ENCODE peak calls at places on chromosomes 7 and 10, in seven cellular contexts. One of them, this sample, is unnamed.

GRCh38 chr10:75071756-75072155 is 39.7 kb upstream of the SAMD8 start:
- DNase-seq in A549: no peak
- DNase-seq in suprapubic skin: no peak
- DNase-seq in Calu3: no peak
- DNase-seq in CD8-positive, alpha-beta T cell: no peak
- DNase-seq in GM12865: no peak
- DNase-seq in nephron progenitor cell: no peak
- DNase-seq in this sample: no peak

GRCh38 chr10:80182986-80183385 is 22.4 kb downstream of the ANXA11 start:
- DNase-seq in GM12865: no peak
- DNase-seq in suprapubic skin: no peak
- DNase-seq in CD8-positive, alpha-beta T cell: no peak
- DNase-seq in Calu3: no peak
- DNase-seq in A549: no peak
- DNase-seq in nephron progenitor cell: no peak
- DNase-seq in this sample: no peak

GRCh38 chr10:77346031-77346430 is 291.6 kb downstream of the KCNMA1 start:
- DNase-seq in Calu3: no peak
- DNase-seq in suprapubic skin: no peak
- DNase-seq in GM12865: no peak
- DNase-seq in A549: no peak
- DNase-seq in CD8-positive, alpha-beta T cell: no peak
- DNase-seq in nephron progenitor cell: no peak
- DNase-seq in this sample: no peak

GRCh38 chr7:68121655-68122054 is 1125.0 kb downstream of the TYW1 start:
- DNase-seq in Calu3: no peak
- DNase-seq in A549: no peak
- DNase-seq in CD8-positive, alpha-beta T cell: no peak
- DNase-seq in GM12865: no peak
- DNase-seq in nephron progenitor cell: no peak
- DNase-seq in suprapubic skin: no peak
- DNase-seq in this sample: no peak

GRCh38 chr10:132099701-132100481 is 34.1 kb downstream of the JAKMIP3 start:
- DNase-seq in Calu3: no peak
- DNase-seq in A549: no peak
- DNase-seq in GM12865: no peak
- DNase-seq in CD8-positive, alpha-beta T cell: no peak
- DNase-seq in suprapubic skin: peak; percentile 53
- DNase-seq in nephron progenitor cell: no peak
- DNase-seq in this sample: no peak

GRCh38 chr10:88286030-88286429 is 297.1 kb downstream of the RNLS start:
- DNase-seq in CD8-positive, alpha-beta T cell: no peak
- DNase-seq in GM12865: no peak
- DNase-seq in nephron progenitor cell: no peak
- DNase-seq in suprapubic skin: no peak
- DNase-seq in A549: no peak
- DNase-seq in Calu3: no peak
- DNase-seq in this sample: no peak

GRCh38 chr10:29736325-29737208 is 101.8 kb upstream of the SVIL start:
- DNase-seq in suprapubic skin: no peak
- DNase-seq in Calu3: peak; percentile 83
- DNase-seq in A549: peak; percentile 81
- DNase-seq in nephron progenitor cell: peak; percentile 73
- DNase-seq in CD8-positive, alpha-beta T cell: peak; percentile 13
- DNase-seq in GM12865: no peak
- DNase-seq in this sample: no peak

GRCh38 chr10:99369126-99369525 is 40.0 kb downstream of the CNNM1 start:
- DNase-seq in nephron progenitor cell: no peak
- DNase-seq in Calu3: no peak
- DNase-seq in CD8-positive, alpha-beta T cell: no peak
- DNase-seq in suprapubic skin: no peak
- DNase-seq in GM12865: no peak
- DNase-seq in A549: no peak
- DNase-seq in this sample: no peak

GRCh38 chr10:124737221-124737620 is 7.0 kb downstream of the FAM53B start:
- DNase-seq in CD8-positive, alpha-beta T cell: no peak
- DNase-seq in Calu3: no peak
- DNase-seq in A549: no peak
- DNase-seq in GM12865: no peak
- DNase-seq in nephron progenitor cell: no peak
- DNase-seq in suprapubic skin: no peak
- DNase-seq in this sample: no peak

GRCh38 chr10:84353052-84353803 is 24.8 kb downstream of the CCSER2 start:
- DNase-seq in A549: no peak
- DNase-seq in Calu3: no peak
- DNase-seq in CD8-positive, alpha-beta T cell: no peak
- DNase-seq in GM12865: no peak
- DNase-seq in nephron progenitor cell: no peak
- DNase-seq in suprapubic skin: no peak
- DNase-seq in this sample: no peak

GRCh38 chr7:157493776-157494175 is 157.0 kb downstream of the DNAJB6 start:
- DNase-seq in Calu3: no peak
- DNase-seq in GM12865: no peak
- DNase-seq in nephron progenitor cell: no peak
- DNase-seq in CD8-positive, alpha-beta T cell: peak; percentile 4
- DNase-seq in A549: no peak
- DNase-seq in suprapubic skin: no peak
- DNase-seq in this sample: no peak

GRCh38 chr7:105802611-105803520 is 73.5 kb downstream of the ATXN7L1 start:
- DNase-seq in GM12865: no peak
- DNase-seq in Calu3: peak; percentile 11
- DNase-seq in CD8-positive, alpha-beta T cell: no peak
- DNase-seq in A549: no peak
- DNase-seq in nephron progenitor cell: no peak
- DNase-seq in suprapubic skin: no peak
- DNase-seq in this sample: no peak

GRCh38 chr7:138079137-138079536 is 2.9 kb downstream of the AKR1D1 start:
- DNase-seq in suprapubic skin: no peak
- DNase-seq in nephron progenitor cell: no peak
- DNase-seq in A549: no peak
- DNase-seq in GM12865: peak; percentile 22
- DNase-seq in Calu3: no peak
- DNase-seq in CD8-positive, alpha-beta T cell: no peak
- DNase-seq in this sample: no peak

GRCh38 chr7:25611196-25611595 is 382.9 kb upstream of the NPVF start:
- DNase-seq in GM12865: no peak
- DNase-seq in suprapubic skin: no peak
- DNase-seq in CD8-positive, alpha-beta T cell: no peak
- DNase-seq in Calu3: no peak
- DNase-seq in nephron progenitor cell: no peak
- DNase-seq in A549: no peak
- DNase-seq in this sample: no peak

GRCh38 chr7:40571796-40572195 is 437.0 kb downstream of the SUGCT start:
- DNase-seq in suprapubic skin: no peak
- DNase-seq in GM12865: no peak
- DNase-seq in CD8-positive, alpha-beta T cell: no peak
- DNase-seq in A549: no peak
- DNase-seq in Calu3: no peak
- DNase-seq in nephron progenitor cell: no peak
- DNase-seq in this sample: no peak

GRCh38 chr10:13066527-13066926 is 33.4 kb upstream of the OPTN start:
- DNase-seq in GM12865: no peak
- DNase-seq in Calu3: no peak
- DNase-seq in CD8-positive, alpha-beta T cell: no peak
- DNase-seq in suprapubic skin: no peak
- DNase-seq in nephron progenitor cell: no peak
- DNase-seq in A549: no peak
- DNase-seq in this sample: no peak

GRCh38 chr7:27590421-27590820 is 72.3 kb downstream of the HIBADH start:
- DNase-seq in CD8-positive, alpha-beta T cell: no peak
- DNase-seq in nephron progenitor cell: no peak
- DNase-seq in A549: no peak
- DNase-seq in suprapubic skin: no peak
- DNase-seq in GM12865: no peak
- DNase-seq in Calu3: no peak
- DNase-seq in this sample: no peak
- TF ChIP-seq CTCF in CD8-positive, alpha-beta T cell: no peak
- TF ChIP-seq CTCF in nephron progenitor cell: no peak
- TF ChIP-seq CTCF in A549: no peak
- TF ChIP-seq CTCF in suprapubic skin: no peak
- TF ChIP-seq CTCF in GM12865: no peak
- TF ChIP-seq CTCF in Calu3: no peak
- TF ChIP-seq CTCF in this sample: no peak

GRCh38 chr7:140672382-140673062 is at the start of gene ADCK2:
- DNase-seq in A549: peak; percentile 86
- DNase-seq in GM12865: peak; percentile 61
- DNase-seq in suprapubic skin: no peak
- DNase-seq in Calu3: peak; percentile 63
- DNase-seq in nephron progenitor cell: peak; percentile 64
- DNase-seq in CD8-positive, alpha-beta T cell: peak; percentile 60
- DNase-seq in this sample: no peak

GRCh38 chr7:140671966-140672365 is 779 bp upstream of the ADCK2 start:
- DNase-seq in suprapubic skin: no peak
- DNase-seq in Calu3: no peak
- DNase-seq in GM12865: no peak
- DNase-seq in nephron progenitor cell: no peak
- DNase-seq in A549: no peak
- DNase-seq in CD8-positive, alpha-beta T cell: no peak
- DNase-seq in this sample: no peak

GRCh38 chr7:140673770-140674155 is 1.0 kb downstream of the ADCK2 start:
- DNase-seq in CD8-positive, alpha-beta T cell: no peak
- DNase-seq in GM12865: no peak
- DNase-seq in suprapubic skin: no peak
- DNase-seq in A549: no peak
- DNase-seq in nephron progenitor cell: no peak
- DNase-seq in Calu3: no peak
- DNase-seq in this sample: no peak

GRCh38 chr7:140674356-140674800 is 1.6 kb downstream of the ADCK2 start:
- DNase-seq in GM12865: peak; percentile 50
- DNase-seq in Calu3: no peak
- DNase-seq in CD8-positive, alpha-beta T cell: no peak
- DNase-seq in nephron progenitor cell: no peak
- DNase-seq in suprapubic skin: peak; percentile 15
- DNase-seq in A549: no peak
- DNase-seq in this sample: peak; percentile 47

DNA sequence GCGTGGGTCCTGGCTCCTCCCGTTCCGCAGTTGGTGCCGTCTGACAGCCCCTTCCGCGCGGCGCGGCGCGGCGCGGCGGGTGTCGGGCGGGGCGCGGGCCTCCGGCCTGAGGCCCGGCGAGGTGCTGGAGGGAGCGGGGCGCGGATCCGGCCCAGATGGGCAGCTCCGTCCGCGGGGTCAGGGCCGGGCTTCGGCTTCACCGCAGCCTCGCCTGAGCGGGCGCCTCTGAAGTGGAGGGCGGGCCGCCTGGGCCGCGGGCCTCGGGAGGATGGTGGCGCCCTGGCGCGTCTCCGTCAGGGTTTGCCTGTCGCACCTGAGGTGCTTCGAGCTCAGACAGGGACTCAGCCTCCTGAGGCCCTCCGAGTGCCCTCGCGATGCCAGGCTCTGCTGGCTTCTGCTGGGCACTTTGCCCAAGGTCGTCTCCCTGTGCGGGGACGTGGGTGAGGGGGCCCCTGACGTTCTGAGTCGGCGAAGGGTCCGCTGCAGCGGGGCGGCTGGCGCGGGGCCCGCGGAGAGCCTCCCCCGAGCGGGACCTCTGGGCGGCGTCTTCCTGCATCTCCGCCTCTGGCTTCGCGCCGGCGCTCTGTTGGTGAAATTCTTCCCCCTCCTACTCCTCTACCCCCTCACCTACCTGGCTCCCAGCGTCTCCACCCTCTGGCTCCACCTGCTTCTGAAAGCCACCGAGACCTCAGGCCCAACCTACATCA is 471 bp downstream of the ADCK2 start:
- DNase-seq in Calu3: peak; percentile 62
- DNase-seq in suprapubic skin: no peak
- DNase-seq in nephron progenitor cell: peak; percentile 67
- DNase-seq in CD8-positive, alpha-beta T cell: peak; percentile 65
- DNase-seq in A549: peak; percentile 61
- DNase-seq in GM12865: peak; percentile 48
- DNase-seq in this sample: no peak
- TF ChIP-seq CTCF in Calu3: no peak
- TF ChIP-seq CTCF in suprapubic skin: no peak
- TF ChIP-seq CTCF in nephron progenitor cell: no peak
- TF ChIP-seq CTCF in CD8-positive, alpha-beta T cell: no peak
- TF ChIP-seq CTCF in A549: no peak
- TF ChIP-seq CTCF in GM12865: no peak
- TF ChIP-seq CTCF in this sample: no peak

GRCh38 chr10:31490858-31491504 is 172.0 kb downstream of the ZEB1 start:
- DNase-seq in GM12865: peak; percentile 66
- DNase-seq in Calu3: peak; percentile 37
- DNase-seq in suprapubic skin: no peak
- DNase-seq in CD8-positive, alpha-beta T cell: no peak
- DNase-seq in nephron progenitor cell: peak; percentile 15
- DNase-seq in A549: no peak
- DNase-seq in this sample: peak; percentile 12
- TF ChIP-seq CTCF in GM12865: peak; percentile 55
- TF ChIP-seq CTCF in Calu3: peak; percentile 57
- TF ChIP-seq CTCF in suprapubic skin: peak; percentile 28
- TF ChIP-seq CTCF in CD8-positive, alpha-beta T cell: peak; percentile 33
- TF ChIP-seq CTCF in nephron progenitor cell: peak; percentile 58
- TF ChIP-seq CTCF in A549: no peak
- TF ChIP-seq CTCF in this sample: peak; percentile 69

GRCh38 chr7:134622303-134622995 is 24.2 kb upstream of the BPGM start:
- DNase-seq in A549: no peak
- DNase-seq in CD8-positive, alpha-beta T cell: no peak
- DNase-seq in nephron progenitor cell: no peak
- DNase-seq in Calu3: no peak
- DNase-seq in suprapubic skin: no peak
- DNase-seq in GM12865: no peak
- DNase-seq in this sample: no peak
- TF ChIP-seq CTCF in A549: no peak
- TF ChIP-seq CTCF in CD8-positive, alpha-beta T cell: no peak
- TF ChIP-seq CTCF in nephron progenitor cell: no peak
- TF ChIP-seq CTCF in Calu3: no peak
- TF ChIP-seq CTCF in suprapubic skin: no peak
- TF ChIP-seq CTCF in GM12865: no peak
- TF ChIP-seq CTCF in this sample: no peak

GRCh38 chr10:81348003-81348402 is 527.0 kb upstream of the NRG3 start:
- DNase-seq in Calu3: no peak
- DNase-seq in GM12865: no peak
- DNase-seq in suprapubic skin: no peak
- DNase-seq in CD8-positive, alpha-beta T cell: no peak
- DNase-seq in A549: no peak
- DNase-seq in nephron progenitor cell: no peak
- DNase-seq in this sample: no peak
- TF ChIP-seq CTCF in Calu3: no peak
- TF ChIP-seq CTCF in GM12865: no peak
- TF ChIP-seq CTCF in suprapubic skin: no peak
- TF ChIP-seq CTCF in CD8-positive, alpha-beta T cell: no peak
- TF ChIP-seq CTCF in A549: no peak
- TF ChIP-seq CTCF in nephron progenitor cell: no peak
- TF ChIP-seq CTCF in this sample: no peak

DNA sequence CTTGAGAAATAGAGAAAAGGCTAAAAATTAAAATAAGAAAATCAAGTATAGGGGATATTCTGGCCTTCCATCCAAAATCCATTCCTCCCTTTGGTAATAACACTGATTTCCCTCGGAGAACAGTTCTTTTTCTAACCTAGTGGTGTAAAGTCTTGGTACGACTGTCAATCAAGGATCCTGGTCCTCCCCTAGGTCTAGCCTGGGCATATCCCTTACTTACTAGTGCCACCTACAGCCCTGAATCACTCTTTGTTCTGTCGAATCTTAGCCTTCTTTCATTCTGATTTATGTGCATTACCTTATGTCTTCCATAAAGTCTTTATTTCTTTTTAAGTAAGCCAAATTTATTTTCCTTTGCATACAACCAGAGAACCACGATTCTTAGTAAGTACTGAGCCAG is 298.7 kb upstream of the LRRTM3 start:
- DNase-seq in CD8-positive, alpha-beta T cell: no peak
- DNase-seq in GM12865: peak; percentile 36
- DNase-seq in Calu3: peak; percentile 54
- DNase-seq in nephron progenitor cell: no peak
- DNase-seq in A549: peak; percentile 5
- DNase-seq in suprapubic skin: no peak
- DNase-seq in this sample: peak; percentile 1
- TF ChIP-seq CTCF in CD8-positive, alpha-beta T cell: no peak
- TF ChIP-seq CTCF in GM12865: peak; percentile 25
- TF ChIP-seq CTCF in Calu3: no peak
- TF ChIP-seq CTCF in nephron progenitor cell: no peak
- TF ChIP-seq CTCF in A549: no peak
- TF ChIP-seq CTCF in suprapubic skin: peak; percentile 23
- TF ChIP-seq CTCF in this sample: no peak